ENCODE peak calls at places on chromosomes 16 and 17, in seven cellular contexts. O is amniotic stem cell; Y is DMS 273 treated with DMSO at 0.1 percent for 48 hours; T is NCI-H774; Z is Ammon's horn; S is stimulated activated CD8-positive, alpha-beta memory T cell treated with anti-CD3 and anti-CD28 coated beads, Interleukin-4, amount 100 ng/mL, for 1 hour; I is GM03348. H is an unnamed sample.

GRCh38 chr16:7501868-7502267 is 169.2 kb downstream of the RBFOX1 start:
- DNase-seq in O (no peak), Y (no peak), T (no peak), I (no peak), S (no peak), Z (no peak), H (no peak)

GRCh38 chr17:34692932-34693331 is 113.5 kb downstream of the TMEM132E start:
- DNase-seq in T (no peak), S (no peak), Z (no peak), I (no peak), O (no peak), Y (no peak), H (peak)

GRCh38 chr17:58583486-58583885 is 69.0 kb upstream of the MTMR4 start:
- DNase-seq in I (no peak), O (no peak), T (no peak), Z (no peak), S (no peak), Y (no peak), H (no peak)

GRCh38 chr17:44177641-44178040 is 7.1 kb downstream of the ASB16 start:
- DNase-seq in Y (no peak), T (no peak), S (no peak), I (no peak), O (no peak), Z (no peak), H (no peak)

GRCh38 chr17:50375858-50376538 is 3.0 kb downstream of the EME1 start:
- DNase-seq in S (no peak), T (peak), Z (no peak), O (no peak), I (no peak), Y (peak), H (no peak)

GRCh38 chr17:61235001-61235820 is 164.4 kb upstream of the TBX2 start:
- DNase-seq in S (no peak), I (no peak), O (no peak), Z (no peak), Y (no peak), T (no peak), H (no peak)

GRCh38 chr16:54633943-54634362 is 296.7 kb upstream of the IRX5 start:
- DNase-seq in O (no peak), S (no peak), T (no peak), Y (no peak), I (peak), Z (peak), H (peak)

GRCh38 chr17:64203630-64204029 is 59.4 kb downstream of the TEX2 start:
- DNase-seq in T (no peak), Z (no peak), S (no peak), I (no peak), Y (no peak), O (no peak), H (no peak)

GRCh38 chr17:63116228-63116627 is 150.2 kb downstream of the TANC2 start:
- DNase-seq in S (no peak), I (no peak), T (no peak), Z (no peak), O (no peak), Y (no peak), H (no peak)

GRCh38 chr16:5042574-5043171 is 8.9 kb upstream of the NAGPA start:
- DNase-seq in Y (no peak), S (no peak), O (no peak), I (no peak), Z (peak), T (no peak), H (peak)

GRCh38 chr17:40086150-40087044 is 14.0 kb downstream of the NR1D1 start:
- DNase-seq in T (no peak), Z (no peak), O (no peak), S (peak), Y (no peak), I (peak), H (peak)

GRCh38 chr16:31258366-31258765 is 1.4 kb upstream of the ITGAM start:
- DNase-seq in T (no peak), Y (no peak), S (no peak), Z (no peak), O (no peak), I (no peak), H (no peak)

GRCh38 chr16:1300664-1301476 is 8.6 kb upstream of the UBE2I start:
- DNase-seq in S (peak), Y (no peak), O (no peak), T (peak), I (peak), Z (peak), H (peak)

GRCh38 chr17:79664925-79665738 is 54.3 kb upstream of the RBFOX3 start:
- DNase-seq in S (no peak), O (no peak), T (no peak), Y (peak), Z (peak), I (no peak), H (no peak)

GRCh38 chr16:3816326-3816725 is 64.2 kb downstream of the CREBBP start:
- DNase-seq in O (no peak), Z (no peak), Y (no peak), S (no peak), I (no peak), T (no peak), H (no peak)

GRCh38 chr16:86533942-86534341 is 21.1 kb downstream of the MTHFSD start:
- DNase-seq in Z (peak), T (no peak), Y (no peak), S (no peak), I (no peak), O (no peak), H (no peak)

GRCh38 chr17:66365204-66365524 is 62.8 kb downstream of the PRKCA start:
- DNase-seq in Z (no peak), Y (no peak), S (no peak), T (no peak), O (no peak), I (no peak), H (no peak)

GRCh38 chr16:1494129-1494640 is 1.0 kb downstream of the TELO2 start:
- DNase-seq in Y (no peak), T (no peak), O (no peak), Z (no peak), I (peak), S (no peak), H (peak)

GRCh38 chr17:45273551-45273957 is 11.7 kb upstream of the SPATA32 start:
- DNase-seq in Z (no peak), Y (no peak), O (no peak), S (no peak), T (no peak), I (no peak), H (no peak)

GRCh38 chr16:49036126-49036525 is 245.5 kb downstream of the CBLN1 start:
- DNase-seq in I (no peak), Y (no peak), Z (no peak), S (no peak), T (no peak), O (no peak), H (no peak)

GRCh38 chr16:27314161-27314723 is 468 bp downstream of the IL4R start:
- DNase-seq in I (peak), T (no peak), Z (no peak), O (no peak), S (peak), Y (no peak), H (peak)

GRCh38 chr16:29308644-29309546 is 97.6 kb downstream of the NPIPB11 start:
- DNase-seq in O (no peak), T (no peak), Z (no peak), I (no peak), Y (no peak), S (no peak), H (no peak)

GRCh38 chr17:74528491-74529199 is 2.6 kb downstream of the CD300LB start:
- DNase-seq in T (no peak), I (no peak), Y (no peak), S (no peak), Z (peak), O (no peak), H (no peak)

GRCh38 chr16:49643429-49644142 is 212.3 kb downstream of the ZNF423 start:
- DNase-seq in S (no peak), Y (no peak), I (peak), Z (no peak), O (peak), T (no peak), H (peak)

GRCh38 chr17:57121308-57122042 is 36.4 kb downstream of the AKAP1 start:
- DNase-seq in S (no peak), O (no peak), Y (no peak), I (peak), T (no peak), Z (peak), H (peak)

GRCh38 chr16:4496305-4496704 is 20.1 kb downstream of the HMOX2 start:
- DNase-seq in Y (no peak), O (no peak), Z (no peak), S (no peak), T (no peak), I (no peak), H (peak)

GRCh38 chr16:64534180-64534780 is 587.6 kb downstream of the CDH11 start:
- DNase-seq in Y (no peak), O (no peak), Z (no peak), I (no peak), T (no peak), S (no peak), H (no peak)